ENCODE peak calls at places on chromosomes 13 and 19, in ten cellular contexts. E is mucosa of descending colon; B is bronchial epithelial cell; Z is AG09319; G is heart right ventricle; U is H7; I is tibial nerve; N is NCI-H345; F is effector CD4-positive, alpha-beta T cell; C is HTR-8/SVneo. X is an unnamed sample.

GRCh38 chr19:12786149-12786870 is 5.0 kb upstream of the JUNB start:
- DNase-seq in E (peak), B (no peak), Z (no peak), G (peak), U (peak), I (no peak), N (no peak), F (no peak), C (no peak), X (peak)

GRCh38 chr13:24680258-24680920 is at the start of gene ATP12A:
- DNase-seq in E (peak), B (no peak), Z (no peak), G (no peak), U (peak), I (no peak), N (peak), F (peak), C (peak), X (no peak)

GRCh38 chr19:31715249-31715944 is 366.2 kb upstream of the TSHZ3 start:
- DNase-seq in E (no peak), B (no peak), Z (no peak), G (no peak), U (peak), I (peak), N (no peak), F (no peak), C (no peak), X (no peak)

GRCh38 chr19:1270854-1271527 is 1.9 kb downstream of the CIRBP start:
- DNase-seq in E (no peak), B (no peak), Z (no peak), G (no peak), U (no peak), I (no peak), N (no peak), F (no peak), C (no peak), X (no peak)

GRCh38 chr19:41206926-41207750 is 11.9 kb upstream of the AXL start:
- DNase-seq in E (peak), B (no peak), Z (no peak), G (peak), U (no peak), I (peak), N (no peak), F (no peak), C (no peak), X (no peak)

GRCh38 chr13:68727788-68728187 is 1379.8 kb upstream of the ATXN8OS start:
- DNase-seq in E (no peak), B (no peak), Z (no peak), G (no peak), U (no peak), I (no peak), N (peak), F (no peak), C (no peak), X (no peak)

GRCh38 chr13:98315902-98316301 is 138.8 kb upstream of the RNF113B start:
- DNase-seq in E (no peak), B (no peak), Z (no peak), G (no peak), U (no peak), I (no peak), N (no peak), F (no peak), C (no peak), X (no peak)

GRCh38 chr19:35513231-35513974 is at the start of gene DMKN:
- DNase-seq in E (no peak), B (peak), Z (no peak), G (no peak), U (peak), I (no peak), N (no peak), F (no peak), C (no peak), X (no peak)

GRCh38 chr13:97474581-97474980 is 40.6 kb downstream of the RAP2A start:
- DNase-seq in E (no peak), B (no peak), Z (no peak), G (no peak), U (no peak), I (no peak), N (no peak), F (no peak), C (no peak), X (no peak)

X was measured in mucosa of gallbladder.